ENCODE peak calls at places on chromosomes 4 and X, in ten cellular contexts. H is adrenal gland; U is CD8-positive, alpha-beta memory T cell; C is A549; X is GM23248; Z is lower lobe of right lung; K is cardiac muscle cell; Y is upper lobe of right lung; L is neural progenitor cell; S is effector memory CD4-positive, alpha-beta T cell. T is an unnamed sample. For H3K4me1 and H3K9me3, the result is how much of the 10 kb centered on the place peaks cover.

GRCh38 chr4:6556263-6556662 is 18.7 kb upstream of the MAN2B2 start:
- DNase-seq in H (no peak), U (no peak), C (no peak), X (no peak), Z (no peak), K (no peak), Y (no peak), L (no peak), S (no peak), T (no peak)

GRCh38 chr4:67721770-67722597 is 21.0 kb upstream of the UBA6 start:
- DNase-seq in H (no peak), U (no peak), C (peak), X (no peak), Z (no peak), K (no peak), Y (no peak), L (peak), S (no peak), T (no peak)

GRCh38 chr4:154720618-154721267 is 23.1 kb upstream of the LRAT start:
- DNase-seq in H (no peak), U (no peak), C (no peak), X (no peak), Z (no peak), K (no peak), Y (no peak), L (peak), S (no peak), T (no peak)

GRCh38 chr4:14018191-14018853 is 390.8 kb upstream of the BOD1L1 start:
- DNase-seq in H (no peak), U (no peak), C (no peak), X (no peak), Z (no peak), K (no peak), Y (no peak), L (no peak), S (no peak), T (no peak)

GRCh38 chrX:17412692-17413091 is 37.7 kb downstream of the NHS start:
- DNase-seq in H (no peak), U (no peak), C (peak), X (peak), Z (no peak), K (no peak), Y (no peak), L (no peak), S (no peak), T (no peak)

GRCh38 chrX:153725039-153725831 is 579 bp downstream of the ABCD1 start:
- DNase-seq in H (peak), U (no peak), C (no peak), X (no peak), Z (no peak), K (no peak), Y (no peak), L (peak), S (no peak), T (peak)

GRCh38 chrX:9429767-9430166 is 35.1 kb upstream of the TBL1X start:
- DNase-seq in H (peak), U (no peak), C (no peak), X (no peak), Z (no peak), K (no peak), Y (no peak), L (no peak), S (no peak), T (no peak)

GRCh38 chr4:11693693-11694092 is 265.0 kb upstream of the HS3ST1 start:
- DNase-seq in H (no peak), U (no peak), C (no peak), X (no peak), Z (no peak), K (no peak), Y (no peak), L (no peak), S (no peak), T (no peak)

GRCh38 chr4:60422440-60422839 is 777.7 kb upstream of the ADGRL3 start:
- DNase-seq in H (no peak), U (no peak), C (no peak), X (no peak), Z (no peak), K (no peak), Y (no peak), L (no peak), S (no peak), T (no peak)

GRCh38 chrX:45824471-45824870 is 623.8 kb upstream of the DIPK2B start:
- DNase-seq in H (peak), U (no peak), C (peak), X (peak), Z (no peak), K (no peak), Y (no peak), L (peak), S (peak), T (no peak)

GRCh38 chr4:152937535-152938236 is 1.6 kb downstream of the FHDC1 start:
- DNase-seq in H (no peak), U (no peak), C (peak), X (peak), Z (peak), K (peak), Y (peak), L (peak), S (no peak), T (peak)

GRCh38 chr4:60562353-60562752 is 637.8 kb upstream of the ADGRL3 start:
- DNase-seq in H (no peak), U (no peak), C (no peak), X (no peak), Z (no peak), K (no peak), Y (no peak), L (peak), S (no peak), T (no peak)

GRCh38 chr4:177728361-177729152 is 286.3 kb upstream of the AGA start:
- DNase-seq in H (no peak), U (no peak), C (peak), X (peak), Z (no peak), K (no peak), Y (no peak), L (no peak), S (no peak), T (no peak)

GRCh38 chr4:14695411-14695810 is 306.9 kb upstream of the CPEB2 start:
- DNase-seq in H (no peak), U (no peak), C (no peak), X (no peak), Z (no peak), K (no peak), Y (no peak), L (no peak), S (no peak), T (no peak)

GRCh38 chr4:159137176-159137575 is 34.3 kb downstream of the RAPGEF2 start:
- DNase-seq in H (peak), U (no peak), C (peak), X (no peak), Z (no peak), K (no peak), Y (no peak), L (peak), S (no peak), T (no peak)

GRCh38 chrX:20685652-20686051 is 418.9 kb upstream of the RPS6KA3 start:
- DNase-seq in H (no peak), U (no peak), C (no peak), X (no peak), Z (no peak), K (no peak), Y (no peak), L (no peak), S (no peak), T (no peak)

GRCh38 chr4:77095101-77095826 is 19.5 kb upstream of the CCNI start:
- DNase-seq in H (peak), U (peak), C (peak), X (peak), Z (peak), K (peak), Y (peak), L (peak), S (peak), T (peak)

GRCh38 chr4:26069218-26069617 is 155.2 kb downstream of the SMIM20 start:
- DNase-seq in H (no peak), U (no peak), C (peak), X (peak), Z (no peak), K (peak), Y (no peak), L (peak), S (no peak), T (peak)

GRCh38 chr4:10605056-10605455 is 79.5 kb downstream of the CLNK start:
- DNase-seq in H (no peak), U (no peak), C (no peak), X (no peak), Z (no peak), K (no peak), Y (no peak), L (no peak), S (no peak), T (no peak)

GRCh38 chr4:54593795-54594194 is 64.0 kb upstream of the KIT start:
- DNase-seq in H (no peak), U (no peak), C (no peak), X (no peak), Z (no peak), K (no peak), Y (no peak), L (no peak), S (no peak), T (no peak)

GRCh38 chrX:12702509-12703091 is 88.6 kb upstream of the PRPS2 start:
- DNase-seq in H (peak), U (no peak), C (peak), X (no peak), Z (no peak), K (peak), Y (no peak), L (peak), S (no peak), T (peak)

GRCh38 chr4:158353541-158354304 is 143.4 kb downstream of the TMEM144 start:
- DNase-seq in H (no peak), U (no peak), C (no peak), X (no peak), Z (no peak), K (no peak), Y (no peak), L (no peak), S (no peak), T (no peak)

GRCh38 chr4:8580321-8581093 is at the start of gene GPR78:
- DNase-seq in H (peak), U (no peak), C (peak), X (peak), Z (peak), K (peak), Y (peak), L (peak), S (no peak), T (peak)

GRCh38 chr4:188930822-188931221 is 791.6 kb downstream of the TRIML1 start:
- DNase-seq in H (no peak), U (no peak), C (no peak), X (no peak), Z (no peak), K (no peak), Y (no peak), L (peak), S (no peak), T (peak)

GRCh38 chr4:157271166-157271869 is 50.8 kb downstream of the GRIA2 start:
- DNase-seq in H (no peak), U (no peak), C (no peak), X (no peak), Z (no peak), K (no peak), Y (no peak), L (no peak), S (no peak), T (no peak)

GRCh38 chrX:1493877-1494510 is 41.3 kb upstream of the ASMTL start:
- DNase-seq in H (peak), U (no peak), C (no peak), X (no peak), Z (no peak), K (no peak), Y (peak), L (peak), S (no peak), T (no peak)

GRCh38 chrX:24838624-24839023 is 144.9 kb downstream of the POLA1 start:
- DNase-seq in H (peak), U (no peak), C (peak), X (peak), Z (no peak), K (peak), Y (no peak), L (peak), S (no peak), T (peak)

GRCh38 chrX:130778773-130779172 is 124.2 kb downstream of the ENOX2 start:
- DNase-seq in H (no peak), U (no peak), C (no peak), X (peak), Z (no peak), K (no peak), Y (no peak), L (no peak), S (no peak), T (no peak)

GRCh38 chrX:56107320-56107719 is 124.8 kb upstream of the KLF8 start:
- DNase-seq in H (no peak), U (no peak), C (no peak), X (no peak), Z (no peak), K (no peak), Y (no peak), L (no peak), S (no peak), T (no peak)

GRCh38 chrX:69088171-69088938 is 76.9 kb downstream of the PJA1 start:
- DNase-seq in H (no peak), U (no peak), C (no peak), X (peak), Z (no peak), K (no peak), Y (no peak), L (peak), S (no peak), T (no peak)

GRCh38 chr4:47836655-47837581 is 949 bp downstream of the CORIN start:
- DNase-seq in H (peak), U (peak), C (peak), X (peak), Z (peak), K (peak), Y (peak), L (peak), S (peak), T (peak)

GRCh38 chrX:45070116-45071007 is 130.3 kb downstream of the DIPK2B start:
- DNase-seq in H (peak), U (no peak), C (peak), X (peak), Z (no peak), K (peak), Y (no peak), L (peak), S (no peak), T (peak)

GRCh38 chr4:110826656-110827055 is 203.8 kb upstream of the PITX2 start:
- DNase-seq in H (no peak), U (no peak), C (no peak), X (no peak), Z (no peak), K (no peak), Y (no peak), L (no peak), S (no peak), T (no peak)

GRCh38 chr4:8761167-8761823 is 110.3 kb downstream of the HMX1 start:
- DNase-seq in H (no peak), U (no peak), C (no peak), X (no peak), Z (peak), K (no peak), Y (peak), L (no peak), S (no peak), T (no peak)

GRCh38 chr4:136742330-136742729 is 790.0 kb downstream of the PCDH18 start:
- DNase-seq in H (no peak), U (no peak), C (peak), X (peak), Z (no peak), K (no peak), Y (no peak), L (no peak), S (no peak), T (no peak)

GRCh38 chr4:122921971-122922876 is at the start of gene NUDT6:
- DNase-seq in H (peak), U (peak), C (peak), X (peak), Z (peak), K (peak), Y (peak), L (peak), S (peak), T (peak)

GRCh38 chr4:48169636-48170035 is 35.6 kb upstream of the TXK start:
- DNase-seq in H (no peak), U (no peak), C (no peak), X (no peak), Z (no peak), K (no peak), Y (no peak), L (no peak), S (no peak), T (no peak)

GRCh38 chr4:25792200-25792791 is 70.5 kb downstream of the SEL1L3 start:
- DNase-seq in H (peak), U (no peak), C (peak), X (peak), Z (no peak), K (peak), Y (no peak), L (peak), S (no peak), T (peak)

GRCh38 chr4:129254126-129254525 is 158.2 kb downstream of the C4orf33 start:
- DNase-seq in H (no peak), U (no peak), C (no peak), X (no peak), Z (no peak), K (no peak), Y (no peak), L (no peak), S (no peak), T (no peak)

DNA sequence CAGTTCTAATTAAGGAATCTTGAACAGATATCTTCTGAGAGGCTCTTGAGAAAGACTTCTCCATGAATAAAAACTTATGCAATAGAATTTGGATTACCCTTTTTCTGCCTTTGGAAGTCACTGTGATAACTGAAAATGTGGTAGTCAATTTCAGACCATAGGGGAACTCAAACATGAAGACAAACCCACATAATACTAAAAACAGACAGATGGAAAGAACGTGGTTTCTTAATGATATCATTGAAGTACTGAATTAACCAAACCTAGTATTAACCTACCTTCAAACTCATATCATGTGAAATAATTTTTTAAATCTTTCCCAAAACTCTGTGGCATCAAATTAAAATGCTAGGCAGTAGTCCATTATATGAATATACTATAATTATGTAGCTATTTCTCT is 153.5 kb downstream of the CAMK2D start:
- DNase-seq in H (no peak), U (no peak), C (no peak), X (no peak), Z (no peak), K (no peak), Y (no peak), L (no peak), S (no peak), T (no peak)
- H3K4me1 ChIP-seq in H (under half), U (under half), C (under half), X (under half), Z (under half), K (under half), Y (under half), L (under half), S (under half), T (under half)

DNA sequence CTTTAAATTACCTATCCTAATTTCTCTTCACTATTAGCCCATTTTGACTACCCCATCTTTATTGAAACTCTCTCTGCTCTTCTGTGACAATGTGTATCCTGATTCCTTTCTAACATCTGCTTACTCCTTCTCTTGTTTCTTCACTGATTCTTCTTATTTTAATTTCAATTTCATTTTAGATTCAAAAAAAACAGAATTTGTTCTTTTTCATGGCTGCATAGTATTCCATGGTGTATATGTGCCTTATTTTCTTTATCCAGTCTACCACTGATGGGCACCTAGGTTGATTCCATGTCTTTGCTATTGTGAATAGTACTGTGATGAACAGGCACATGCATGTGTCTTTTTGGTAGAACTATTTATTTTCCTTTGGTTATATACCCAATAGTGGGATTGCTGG is 120.0 kb upstream of the VAMP7 start:
- DNase-seq in H (no peak), U (no peak), C (no peak), X (no peak), Z (no peak), K (no peak), Y (no peak), L (no peak), S (no peak), T (no peak)
- H3K9me3 ChIP-seq in H (under half), U (under half), C (under half), X (under half), Z (under half), K (under half), Y (under half), L (under half), S (under half), T (under half)

DNA sequence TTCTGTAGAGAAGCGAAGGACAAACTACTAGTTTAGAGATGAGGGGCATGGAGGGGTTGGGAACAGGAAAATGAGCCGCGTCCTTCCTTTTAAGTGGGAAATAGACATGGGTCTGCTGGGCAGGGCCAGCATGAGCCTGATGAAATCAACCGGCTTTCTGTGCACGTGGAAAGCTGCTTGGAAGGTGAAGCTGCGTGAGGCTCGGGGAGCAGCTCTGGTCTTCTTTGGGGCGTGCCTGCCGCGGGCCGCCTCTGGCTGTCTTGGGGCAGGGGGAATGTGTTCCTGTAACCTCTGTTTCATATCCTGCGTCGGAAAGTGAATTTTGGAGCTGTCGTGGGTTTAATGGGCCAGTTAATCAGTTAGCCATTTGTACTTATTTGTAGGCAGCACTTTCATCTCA is 70.7 kb upstream of the HGFAC start:
- DNase-seq in H (no peak), U (no peak), C (no peak), X (peak), Z (peak), K (peak), Y (no peak), L (peak), S (no peak), T (no peak)
- H3K4me1 ChIP-seq in H (under half), U (under half), C (under half), X (under half), Z (under half), K (under half), Y (under half), L (under half), S (under half), T (under half)

GRCh38 chr4:64016893-64017292 is 392.4 kb downstream of the TECRL start:
- DNase-seq in H (no peak), U (no peak), C (no peak), X (no peak), Z (no peak), K (no peak), Y (no peak), L (no peak), S (no peak), T (no peak)
- H3K9me3 ChIP-seq in H (under half), U (under half), C (under half), X (under half), Z (under half), K (under half), Y (under half), L (under half), S (under half), T (under half)

T was measured in HAP-1.